ENCODE peak calls at places on chromosomes 4 and X, in six cellular contexts. One of them, this sample, is unnamed.

GRCh38 chr4:3415471-3416141 is 26.2 kb upstream of the HGFAC start:
- DNase-seq in NB4: no peak
- DNase-seq in transverse colon: no peak
- DNase-seq in AG09309: no peak
- DNase-seq in fibroblast of pulmonary artery: no peak
- DNase-seq in cardiac muscle cell: no peak
- DNase-seq in this sample: no peak

GRCh38 chrX:67587946-67588624 is 44.3 kb downstream of the AR start:
- DNase-seq in NB4: no peak
- DNase-seq in transverse colon: no peak
- DNase-seq in AG09309: no peak
- DNase-seq in fibroblast of pulmonary artery: peak
- DNase-seq in cardiac muscle cell: no peak
- DNase-seq in this sample: no peak

GRCh38 chrX:153958605-153959004 is 13.0 kb downstream of the HCFC1 start:
- DNase-seq in NB4: no peak
- DNase-seq in transverse colon: no peak
- DNase-seq in AG09309: no peak
- DNase-seq in fibroblast of pulmonary artery: no peak
- DNase-seq in cardiac muscle cell: no peak
- DNase-seq in this sample: no peak

GRCh38 chr4:120771907-120772306 is 150.6 kb downstream of the PRDM5 start:
- DNase-seq in NB4: no peak
- DNase-seq in transverse colon: no peak
- DNase-seq in AG09309: no peak
- DNase-seq in fibroblast of pulmonary artery: no peak
- DNase-seq in cardiac muscle cell: no peak
- DNase-seq in this sample: no peak

GRCh38 chrX:69282893-69283690 is 117.8 kb upstream of the PJA1 start:
- DNase-seq in NB4: no peak
- DNase-seq in transverse colon: no peak
- DNase-seq in AG09309: no peak
- DNase-seq in fibroblast of pulmonary artery: no peak
- DNase-seq in cardiac muscle cell: no peak
- DNase-seq in this sample: no peak

GRCh38 chr4:84497835-84498202 is 1.3 kb downstream of the NKX6-1 start:
- DNase-seq in NB4: no peak
- DNase-seq in transverse colon: no peak
- DNase-seq in AG09309: no peak
- DNase-seq in fibroblast of pulmonary artery: no peak
- DNase-seq in cardiac muscle cell: no peak
- DNase-seq in this sample: no peak

GRCh38 chr4:116599859-116600258 is 485.5 kb downstream of the TRAM1L1 start:
- DNase-seq in NB4: peak
- DNase-seq in transverse colon: no peak
- DNase-seq in AG09309: no peak
- DNase-seq in fibroblast of pulmonary artery: no peak
- DNase-seq in cardiac muscle cell: no peak
- DNase-seq in this sample: no peak

GRCh38 chr4:126611900-126612299 is 1020.9 kb upstream of the INTU start:
- DNase-seq in NB4: no peak
- DNase-seq in transverse colon: no peak
- DNase-seq in AG09309: peak
- DNase-seq in fibroblast of pulmonary artery: peak
- DNase-seq in cardiac muscle cell: no peak
- DNase-seq in this sample: peak

GRCh38 chrX:100643943-100644587 is at the start of gene SRPX2:
- DNase-seq in NB4: peak
- DNase-seq in transverse colon: peak
- DNase-seq in AG09309: peak
- DNase-seq in fibroblast of pulmonary artery: peak
- DNase-seq in cardiac muscle cell: no peak
- DNase-seq in this sample: peak

GRCh38 chr4:76758996-76759395 is 138.9 kb downstream of the SOWAHB start:
- DNase-seq in NB4: no peak
- DNase-seq in transverse colon: no peak
- DNase-seq in AG09309: no peak
- DNase-seq in fibroblast of pulmonary artery: no peak
- DNase-seq in cardiac muscle cell: no peak
- DNase-seq in this sample: no peak

GRCh38 chr4:19437008-19437407 is 814.7 kb upstream of the SLIT2 start:
- DNase-seq in NB4: no peak
- DNase-seq in transverse colon: no peak
- DNase-seq in AG09309: no peak
- DNase-seq in fibroblast of pulmonary artery: no peak
- DNase-seq in cardiac muscle cell: no peak
- DNase-seq in this sample: no peak

GRCh38 chr4:135238940-135239339 is 1037.4 kb upstream of the PABPC4L start:
- DNase-seq in NB4: no peak
- DNase-seq in transverse colon: no peak
- DNase-seq in AG09309: no peak
- DNase-seq in fibroblast of pulmonary artery: no peak
- DNase-seq in cardiac muscle cell: no peak
- DNase-seq in this sample: no peak

GRCh38 chr4:113636877-113637276 is 124.7 kb downstream of the CAMK2D start:
- DNase-seq in NB4: peak
- DNase-seq in transverse colon: no peak
- DNase-seq in AG09309: no peak
- DNase-seq in fibroblast of pulmonary artery: peak
- DNase-seq in cardiac muscle cell: no peak
- DNase-seq in this sample: peak

GRCh38 chr4:11286533-11286932 is 142.2 kb downstream of the HS3ST1 start:
- DNase-seq in NB4: no peak
- DNase-seq in transverse colon: no peak
- DNase-seq in AG09309: no peak
- DNase-seq in fibroblast of pulmonary artery: no peak
- DNase-seq in cardiac muscle cell: no peak
- DNase-seq in this sample: no peak

GRCh38 chr4:118587116-118587869 is 97.9 kb upstream of the METTL14 start:
- DNase-seq in NB4: peak
- DNase-seq in transverse colon: no peak
- DNase-seq in AG09309: no peak
- DNase-seq in fibroblast of pulmonary artery: no peak
- DNase-seq in cardiac muscle cell: no peak
- DNase-seq in this sample: no peak

GRCh38 chr4:8422786-8423185 is 17.7 kb downstream of the ACOX3 start:
- DNase-seq in NB4: no peak
- DNase-seq in transverse colon: no peak
- DNase-seq in AG09309: no peak
- DNase-seq in fibroblast of pulmonary artery: no peak
- DNase-seq in cardiac muscle cell: no peak
- DNase-seq in this sample: no peak

GRCh38 chr4:175298119-175298518 is 380.0 kb downstream of the ADAM29 start:
- DNase-seq in NB4: no peak
- DNase-seq in transverse colon: no peak
- DNase-seq in AG09309: no peak
- DNase-seq in fibroblast of pulmonary artery: no peak
- DNase-seq in cardiac muscle cell: no peak
- DNase-seq in this sample: peak

GRCh38 chr4:340011-340410 is 2.4 kb downstream of the ZNF141 start:
- DNase-seq in NB4: no peak
- DNase-seq in transverse colon: no peak
- DNase-seq in AG09309: no peak
- DNase-seq in fibroblast of pulmonary artery: no peak
- DNase-seq in cardiac muscle cell: no peak
- DNase-seq in this sample: no peak

GRCh38 chr4:94528792-94529451 is 77.2 kb downstream of the PDLIM5 start:
- DNase-seq in NB4: no peak
- DNase-seq in transverse colon: no peak
- DNase-seq in AG09309: no peak
- DNase-seq in fibroblast of pulmonary artery: no peak
- DNase-seq in cardiac muscle cell: no peak
- DNase-seq in this sample: no peak

GRCh38 chrX:47836164-47837072 is at the start of gene ZNF81:
- DNase-seq in NB4: peak
- DNase-seq in transverse colon: peak
- DNase-seq in AG09309: peak
- DNase-seq in fibroblast of pulmonary artery: peak
- DNase-seq in cardiac muscle cell: peak
- DNase-seq in this sample: peak

GRCh38 chr4:22670953-22671352 is 21.8 kb upstream of the GBA3 start:
- DNase-seq in NB4: no peak
- DNase-seq in transverse colon: no peak
- DNase-seq in AG09309: no peak
- DNase-seq in fibroblast of pulmonary artery: peak
- DNase-seq in cardiac muscle cell: peak
- DNase-seq in this sample: peak

GRCh38 chrX:75155830-75156525 is at the start of gene ABCB7:
- DNase-seq in NB4: peak
- DNase-seq in transverse colon: peak
- DNase-seq in AG09309: peak
- DNase-seq in fibroblast of pulmonary artery: peak
- DNase-seq in cardiac muscle cell: peak
- DNase-seq in this sample: peak

GRCh38 chr4:181821039-181822004 is 421.9 kb upstream of the TENM3 start:
- DNase-seq in NB4: no peak
- DNase-seq in transverse colon: no peak
- DNase-seq in AG09309: peak
- DNase-seq in fibroblast of pulmonary artery: no peak
- DNase-seq in cardiac muscle cell: peak
- DNase-seq in this sample: peak

GRCh38 chrX:117972681-117973080 is 143.9 kb downstream of the KLHL13 start:
- DNase-seq in NB4: no peak
- DNase-seq in transverse colon: no peak
- DNase-seq in AG09309: no peak
- DNase-seq in fibroblast of pulmonary artery: no peak
- DNase-seq in cardiac muscle cell: peak
- DNase-seq in this sample: no peak

GRCh38 chrX:147522986-147523385 is 388.7 kb upstream of the FMR1 start:
- DNase-seq in NB4: no peak
- DNase-seq in transverse colon: no peak
- DNase-seq in AG09309: no peak
- DNase-seq in fibroblast of pulmonary artery: no peak
- DNase-seq in cardiac muscle cell: no peak
- DNase-seq in this sample: no peak

GRCh38 chr4:36411338-36411737 is 129.9 kb downstream of the DTHD1 start:
- DNase-seq in NB4: no peak
- DNase-seq in transverse colon: no peak
- DNase-seq in AG09309: no peak
- DNase-seq in fibroblast of pulmonary artery: no peak
- DNase-seq in cardiac muscle cell: no peak
- DNase-seq in this sample: no peak

GRCh38 chr4:138898282-138898681 is 117.3 kb upstream of the NOCT start:
- DNase-seq in NB4: no peak
- DNase-seq in transverse colon: no peak
- DNase-seq in AG09309: no peak
- DNase-seq in fibroblast of pulmonary artery: peak
- DNase-seq in cardiac muscle cell: no peak
- DNase-seq in this sample: peak

DNA sequence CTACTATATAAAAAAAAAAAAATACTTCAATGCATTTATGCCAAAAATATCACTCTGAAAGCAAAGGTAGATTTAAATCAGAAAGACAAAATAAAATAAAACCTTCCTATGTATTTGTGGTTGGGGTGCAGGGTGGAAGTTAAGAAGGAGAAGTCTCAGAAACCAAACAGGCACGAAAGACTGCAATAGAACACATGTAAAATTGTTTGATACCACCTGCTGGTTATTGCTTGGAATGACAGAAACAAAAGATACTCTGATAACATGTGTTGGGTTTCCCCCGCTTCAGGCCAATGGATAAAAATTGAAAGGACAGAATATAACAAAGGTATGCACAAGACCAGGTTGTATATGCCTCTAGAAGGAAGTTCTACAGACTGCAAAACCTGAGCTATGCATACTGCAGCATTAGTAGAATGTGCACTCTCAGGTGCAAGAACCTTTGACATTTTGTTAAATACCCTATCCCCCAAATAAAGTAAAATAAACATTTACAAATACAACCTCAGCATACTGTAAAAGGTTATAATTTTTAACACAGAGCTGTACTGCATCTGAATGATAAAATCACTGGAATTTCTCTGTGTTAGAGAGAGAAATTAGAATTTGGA is 118.8 kb downstream of the GABRA2 start:
- DNase-seq in NB4: peak
- DNase-seq in transverse colon: no peak
- DNase-seq in AG09309: no peak
- DNase-seq in fibroblast of pulmonary artery: peak
- DNase-seq in cardiac muscle cell: peak
- DNase-seq in this sample: no peak
- TF ChIP-seq CTCF in NB4: peak
- TF ChIP-seq CTCF in transverse colon: peak
- TF ChIP-seq CTCF in AG09309: no peak
- TF ChIP-seq CTCF in fibroblast of pulmonary artery: peak
- TF ChIP-seq CTCF in cardiac muscle cell: peak
- TF ChIP-seq CTCF in this sample: peak

GRCh38 chrX:132171478-132171877 is 43.7 kb upstream of the FRMD7 start:
- DNase-seq in NB4: peak
- DNase-seq in transverse colon: no peak
- DNase-seq in AG09309: no peak
- DNase-seq in fibroblast of pulmonary artery: peak
- DNase-seq in cardiac muscle cell: no peak
- DNase-seq in this sample: no peak
- TF ChIP-seq CTCF in NB4: no peak
- TF ChIP-seq CTCF in transverse colon: no peak
- TF ChIP-seq CTCF in AG09309: no peak
- TF ChIP-seq CTCF in fibroblast of pulmonary artery: no peak
- TF ChIP-seq CTCF in cardiac muscle cell: no peak
- TF ChIP-seq CTCF in this sample: no peak

GRCh38 chrX:46653482-46653881 is 79.9 kb downstream of the CHST7 start:
- DNase-seq in NB4: peak
- DNase-seq in transverse colon: no peak
- DNase-seq in AG09309: no peak
- DNase-seq in fibroblast of pulmonary artery: peak
- DNase-seq in cardiac muscle cell: peak
- DNase-seq in this sample: no peak
- TF ChIP-seq CTCF in NB4: peak
- TF ChIP-seq CTCF in transverse colon: no peak
- TF ChIP-seq CTCF in AG09309: peak
- TF ChIP-seq CTCF in fibroblast of pulmonary artery: peak
- TF ChIP-seq CTCF in cardiac muscle cell: peak
- TF ChIP-seq CTCF in this sample: peak

DNA sequence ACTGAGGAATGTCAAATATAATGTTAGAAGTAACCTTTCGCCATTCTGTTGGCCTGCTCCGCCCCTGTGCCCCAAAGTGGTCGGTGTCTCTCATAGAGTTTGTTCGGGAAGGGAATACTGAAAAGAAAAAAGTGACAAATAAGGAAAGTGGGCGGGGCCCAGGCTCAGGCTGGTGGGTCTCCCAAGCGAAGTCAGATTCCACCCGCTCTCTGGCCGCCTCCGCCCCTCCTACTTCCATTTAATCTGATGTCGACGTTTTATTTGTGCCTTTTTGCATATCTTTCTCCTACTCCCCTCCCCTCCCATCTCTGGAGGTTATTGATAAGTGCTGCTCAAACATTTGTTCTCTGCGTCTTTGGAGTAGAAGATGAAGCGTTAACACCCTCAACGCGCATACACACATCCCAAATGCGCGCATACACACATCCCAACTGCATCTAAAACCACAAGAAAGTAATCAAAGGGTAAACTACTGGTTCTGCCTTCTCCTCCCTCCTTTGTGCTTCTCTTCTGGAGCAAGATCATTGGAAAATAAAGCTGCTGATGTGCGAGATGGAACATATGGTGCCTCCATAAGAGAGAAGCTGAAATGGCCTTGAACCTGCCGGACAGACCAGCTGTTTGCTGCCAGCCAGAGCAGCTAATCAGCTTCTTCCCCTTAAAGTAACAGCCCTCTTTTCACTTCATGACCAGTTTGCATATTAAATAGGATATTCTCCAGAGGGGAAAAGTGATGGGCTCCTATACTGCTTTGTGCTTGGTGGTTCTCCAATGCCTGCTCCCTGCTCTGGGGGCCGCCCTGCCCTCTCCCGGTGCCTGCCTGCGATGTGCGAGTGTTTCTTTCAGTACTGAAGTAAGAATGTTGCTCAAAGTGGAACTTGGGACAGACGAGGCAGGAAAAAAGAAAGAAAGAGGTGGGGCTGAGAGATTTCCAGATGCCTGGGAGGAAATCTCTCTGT is 3.1 kb downstream of the MAMLD1 start:
- DNase-seq in NB4: no peak
- DNase-seq in transverse colon: peak
- DNase-seq in AG09309: no peak
- DNase-seq in fibroblast of pulmonary artery: peak
- DNase-seq in cardiac muscle cell: peak
- DNase-seq in this sample: peak
- TF ChIP-seq CTCF in NB4: no peak
- TF ChIP-seq CTCF in transverse colon: no peak
- TF ChIP-seq CTCF in AG09309: peak
- TF ChIP-seq CTCF in fibroblast of pulmonary artery: peak
- TF ChIP-seq CTCF in cardiac muscle cell: peak
- TF ChIP-seq CTCF in this sample: peak